ENCODE peak calls at places on chromosome 19, in four cellular contexts. L is AG04449, I is GM06990, Q is Caco-2. J is an unnamed sample.

GRCh38 chr19:42074513-42075363 is 1.2 kb upstream of the ZNF574 start:
- DNase-seq in L (no peak), I (peak), Q (peak), J (no peak)

GRCh38 chr19:7294571-7295212 is 478 bp upstream of the INSR start:
- DNase-seq in L (no peak), I (peak), Q (peak), J (peak)

GRCh38 chr19:55156202-55157063 is 1.1 kb downstream of the TNNI3 start:
- DNase-seq in L (no peak), I (no peak), Q (peak), J (no peak)

GRCh38 chr19:12272980-12273901 is 21.4 kb downstream of the ZNF44 start:
- DNase-seq in L (no peak), I (no peak), Q (no peak), J (no peak)

GRCh38 chr19:2039082-2039958 is 11.7 kb downstream of the MKNK2 start:
- DNase-seq in L (no peak), I (peak), Q (no peak), J (no peak)

GRCh38 chr19:30598688-30599087 is 226.5 kb downstream of the ZNF536 start:
- DNase-seq in L (no peak), I (no peak), Q (no peak), J (no peak)

GRCh38 chr19:40492274-40492673 is 25.5 kb downstream of the SPTBN4 start:
- DNase-seq in L (no peak), I (no peak), Q (no peak), J (no peak)

GRCh38 chr19:15291666-15292065 is 40.7 kb downstream of the BRD4 start:
- DNase-seq in L (no peak), I (no peak), Q (no peak), J (no peak)

GRCh38 chr19:29539131-29539530 is 13.3 kb downstream of the VSTM2B start:
- DNase-seq in L (no peak), I (no peak), Q (peak), J (no peak)

DNA sequence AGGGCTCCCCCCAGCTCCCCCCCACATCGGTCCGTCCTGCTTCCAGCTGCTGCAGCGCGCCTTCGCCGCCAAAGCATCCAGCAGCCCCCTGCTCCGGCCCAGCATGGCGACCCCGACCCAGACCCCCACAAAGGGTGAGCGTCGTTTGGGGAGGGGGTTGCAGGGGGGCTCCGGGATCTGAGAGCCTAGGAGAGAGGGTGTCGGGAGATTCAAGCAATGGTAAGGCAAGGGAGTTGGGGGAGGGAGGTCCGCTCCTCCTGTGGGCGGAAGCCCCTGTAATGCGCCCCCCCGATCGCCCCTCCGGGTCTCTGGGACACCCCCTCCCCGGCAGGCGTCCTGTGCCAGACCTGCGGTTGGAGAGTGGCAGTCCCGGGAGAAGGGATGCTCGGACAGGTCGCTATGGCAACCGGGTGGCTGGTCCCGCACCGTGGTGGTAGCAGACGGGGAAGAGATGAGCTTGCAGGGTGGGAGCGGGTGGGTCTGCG is at the start of gene FXYD7:
- DNase-seq in L (no peak), I (no peak), Q (no peak), J (no peak)
- H3K4me3 ChIP-seq in L (peak), I (no peak), Q (peak), J (no peak)

GRCh38 chr19:44570984-44571684 is 41.7 kb upstream of the CEACAM20 start:
- DNase-seq in L (peak), I (no peak), Q (peak), J (peak)
- TF ChIP-seq CTCF in L (peak), I (peak), Q (peak), J (peak)

GRCh38 chr19:32673573-32673972 is 1.4 kb downstream of the ANKRD27 start:
- DNase-seq in L (no peak), I (no peak), Q (no peak), J (no peak)
- H3K4me3 ChIP-seq in L (peak), I (peak), Q (peak), J (peak)

GRCh38 chr19:36139473-36140288 is at the start of gene CAPNS1:
- DNase-seq in L (peak), I (peak), Q (peak), J (peak)
- TF ChIP-seq CTCF in L (no peak), I (peak), Q (peak), J (no peak)

GRCh38 chr19:17861542-17862402 is 2.1 kb downstream of the RPL18A start:
- DNase-seq in L (no peak), I (no peak), Q (no peak), J (no peak)
- H3K4me3 ChIP-seq in L (peak), I (peak), Q (peak), J (peak)

DNA sequence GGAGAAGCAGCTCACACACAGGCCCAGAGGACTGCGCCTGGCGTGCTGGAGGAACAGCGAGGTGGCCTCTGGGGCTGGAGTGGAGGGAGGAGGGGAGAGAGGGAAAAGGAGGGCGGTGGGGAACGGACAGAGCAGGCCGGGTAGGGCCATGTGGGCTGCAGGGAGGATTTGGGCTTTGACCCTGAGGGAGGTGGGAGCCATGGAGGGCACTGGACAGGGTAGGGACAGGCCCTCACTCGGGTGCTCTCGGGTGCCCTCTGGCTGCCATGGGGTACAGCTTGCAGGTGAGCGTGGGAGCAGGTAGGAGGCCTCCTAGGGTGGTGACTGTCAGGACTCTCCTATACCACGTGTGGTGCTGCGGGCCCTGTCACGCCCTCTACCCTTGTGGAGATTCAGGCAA is 22.8 kb downstream of the PLIN4 start:
- DNase-seq in L (no peak), I (no peak), Q (no peak), J (no peak)
- TF ChIP-seq CTCF in L (peak), I (peak), Q (no peak), J (peak)

DNA sequence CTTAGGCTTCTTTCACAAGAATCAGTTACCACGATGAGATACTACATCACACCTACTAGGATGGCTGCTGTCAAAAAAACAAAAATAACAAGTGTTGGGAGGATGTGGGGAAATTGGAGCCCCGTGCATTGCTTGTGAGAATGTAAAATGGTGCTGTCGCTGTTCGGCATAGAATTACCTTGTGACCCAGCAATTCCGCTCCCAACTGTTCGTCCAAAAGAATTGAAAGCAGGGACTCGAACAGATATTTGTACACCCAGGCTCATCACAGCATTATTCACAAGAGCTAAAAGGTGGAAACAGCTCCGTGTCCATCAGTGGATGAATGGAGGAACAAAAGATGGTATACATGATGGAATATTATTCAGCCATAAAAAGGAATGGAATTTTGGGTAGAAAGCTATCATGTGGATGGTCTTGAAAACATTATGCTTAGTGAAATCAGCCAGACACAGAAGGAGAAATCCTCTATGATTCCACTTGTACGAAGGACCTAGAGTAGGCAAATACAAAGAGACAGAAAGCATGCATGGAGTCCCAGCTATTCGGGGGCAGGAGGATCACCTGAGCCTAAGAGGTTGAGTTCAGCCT is 23.4 kb downstream of the PAK4 start:
- DNase-seq in L (no peak), I (no peak), Q (no peak), J (no peak)
- H3K4me3 ChIP-seq in L (no peak), I (no peak), Q (no peak), J (no peak)

J was measured in LNCaP clone FGC.